ENCODE peak calls at places on chromosomes 13 and 19, in six cellular contexts. Y, Z, U, R, H and M are unnamed samples.

GRCh38 chr13:106492576-106493323 is 42.7 kb downstream of the EFNB2 start:
- DNase-seq in Z (no peak), R (no peak), Y (no peak), U (no peak), H (no peak), M (no peak)

GRCh38 chr19:1875646-1876493 is 9.4 kb downstream of the ABHD17A start:
- DNase-seq in Y (peak), H (peak), Z (no peak), R (peak), U (peak), M (peak)

GRCh38 chr19:53813996-53814395 is 10.1 kb downstream of the NLRP12 start:
- DNase-seq in Y (no peak), U (no peak), Z (no peak), R (no peak), H (peak), M (no peak)

GRCh38 chr13:112733112-112733511 is 43.3 kb downstream of the ATP11A start:
- DNase-seq in H (no peak), U (peak), Y (no peak), Z (no peak), R (no peak), M (no peak)

GRCh38 chr13:39209731-39210633 is 171.7 kb downstream of the NHLRC3 start:
- DNase-seq in Y (no peak), H (peak), Z (no peak), R (no peak), U (no peak), M (no peak)

GRCh38 chr19:2048959-2049740 is 1.9 kb downstream of the MKNK2 start:
- DNase-seq in H (no peak), Z (no peak), R (no peak), Y (no peak), U (no peak), M (no peak)

GRCh38 chr19:21585491-21585890 is 80.1 kb downstream of the ZNF429 start:
- DNase-seq in U (no peak), Y (no peak), R (no peak), Z (no peak), H (no peak), M (no peak)

GRCh38 chr13:33006646-33007045 is 9.6 kb upstream of the KL start:
- DNase-seq in Z (no peak), U (no peak), R (no peak), H (no peak), Y (no peak), M (no peak)

GRCh38 chr19:52748336-52748950 is 13.6 kb upstream of the ZNF611 start:
- DNase-seq in Z (no peak), H (peak), R (no peak), Y (no peak), U (peak), M (peak)

GRCh38 chr13:106007156-106007555 is 528.3 kb downstream of the EFNB2 start:
- DNase-seq in Z (no peak), Y (no peak), H (no peak), R (no peak), U (no peak), M (no peak)

GRCh38 chr13:91553584-91553983 is 155.2 kb downstream of the GPC5 start:
- DNase-seq in Y (no peak), R (no peak), Z (no peak), U (no peak), H (no peak), M (no peak)

GRCh38 chr13:26377038-26377437 is 123.1 kb downstream of the CDK8 start:
- DNase-seq in Z (no peak), H (peak), R (no peak), U (peak), Y (no peak), M (no peak)

GRCh38 chr19:51327066-51327985 is 14.6 kb downstream of the VSIG10L start:
- DNase-seq in Z (no peak), R (no peak), Y (peak), H (peak), U (peak), M (no peak)

GRCh38 chr13:112776971-112777370 is 87.1 kb downstream of the ATP11A start:
- DNase-seq in Y (no peak), R (no peak), U (no peak), Z (no peak), H (no peak), M (no peak)

DNA sequence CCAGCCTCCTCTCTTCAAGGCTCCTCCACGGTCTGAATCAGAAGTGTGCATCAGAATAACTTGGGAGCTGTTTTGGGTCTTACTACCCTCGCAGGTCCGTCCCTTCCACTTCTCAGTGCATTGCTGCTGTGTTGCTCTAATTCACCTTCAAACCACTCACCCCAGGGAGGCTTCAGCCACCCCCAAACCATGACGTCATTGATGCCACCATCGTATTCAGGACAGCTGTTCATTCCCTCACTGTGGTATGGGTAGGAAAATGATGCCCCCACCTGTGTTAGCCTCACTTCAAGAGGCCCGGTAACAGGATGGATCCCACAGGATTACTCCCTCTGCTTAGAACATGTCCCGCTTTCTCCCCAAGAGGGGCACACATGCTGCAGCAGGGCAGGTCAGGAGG is 1005.7 kb downstream of the UQCRFS1 start:
- DNase-seq in U (no peak), Y (no peak), H (no peak), Z (no peak), R (no peak), M (no peak)
- TF ChIP-seq CTCF in U (no peak), Y (no peak), H (no peak), Z (no peak), R (no peak), M (no peak)

GRCh38 chr19:45128806-45129205 is 32.0 kb downstream of the NKPD1 start:
- DNase-seq in Z (no peak), R (no peak), Y (no peak), U (no peak), H (no peak), M (no peak)

GRCh38 chr19:45128109-45128508 is 32.7 kb downstream of the NKPD1 start:
- DNase-seq in U (no peak), R (no peak), Z (no peak), Y (no peak), H (no peak), M (no peak)

GRCh38 chr19:45130236-45130635 is 30.5 kb downstream of the NKPD1 start:
- DNase-seq in U (no peak), Z (no peak), R (no peak), Y (no peak), H (no peak), M (no peak)

GRCh38 chr19:45133661-45134060 is 27.1 kb downstream of the NKPD1 start:
- DNase-seq in Z (no peak), Y (no peak), H (no peak), U (no peak), R (no peak), M (no peak)

DNA sequence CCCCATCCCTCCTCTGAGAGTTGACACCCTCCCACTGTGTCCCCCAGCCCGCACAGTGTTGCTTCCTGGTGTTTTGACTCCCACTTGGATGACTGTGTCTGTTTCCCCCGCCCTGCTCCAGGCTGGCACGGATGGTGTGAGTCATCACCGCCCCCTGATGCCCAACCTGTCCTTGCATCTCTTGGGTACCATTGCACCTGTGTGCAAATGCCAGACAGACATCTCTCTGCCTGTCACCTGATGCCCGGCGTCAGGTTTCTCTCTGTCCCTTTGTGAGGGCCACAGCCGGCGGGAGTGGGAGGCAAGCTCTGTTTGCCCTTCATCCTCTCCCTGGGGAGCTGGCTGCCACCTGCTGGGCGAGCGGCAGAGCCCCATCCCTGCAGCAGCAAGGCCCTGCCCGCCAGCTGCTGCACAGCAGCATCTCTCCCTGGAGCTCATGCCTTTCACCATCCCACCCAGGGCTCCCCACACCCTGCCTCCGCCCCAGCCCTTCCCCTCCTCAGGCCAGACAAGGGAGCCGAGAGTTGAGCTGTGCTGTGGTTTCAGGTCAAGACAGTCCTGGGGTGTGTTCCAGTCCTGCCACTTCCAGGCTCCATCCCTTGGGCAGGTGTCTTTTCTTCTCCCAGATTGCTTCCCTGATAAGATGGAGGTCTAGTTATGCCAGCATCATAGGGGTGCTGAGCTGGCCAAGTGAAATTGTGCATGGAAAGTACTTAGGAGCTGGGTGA is 29.7 kb downstream of the NKPD1 start:
- DNase-seq in U (no peak), Y (no peak), R (no peak), Z (no peak), H (no peak), M (no peak)
- TF ChIP-seq CTCF in U (no peak), Y (peak), R (peak), Z (no peak), H (no peak), M (no peak)

GRCh38 chr19:6710273-6711077 is 10.0 kb downstream of the C3 start:
- DNase-seq in U (peak), H (no peak), Y (no peak), R (no peak), Z (no peak), M (no peak)

GRCh38 chr19:6712692-6713670 is 7.5 kb downstream of the C3 start:
- DNase-seq in R (no peak), Z (no peak), H (no peak), Y (no peak), U (no peak), M (no peak)

GRCh38 chr19:6712231-6712630 is 8.2 kb downstream of the C3 start:
- DNase-seq in U (no peak), Z (no peak), Y (no peak), H (no peak), R (no peak), M (no peak)

GRCh38 chr19:6711078-6711361 is 9.4 kb downstream of the C3 start:
- DNase-seq in Z (no peak), R (no peak), H (no peak), U (no peak), Y (no peak), M (no peak)

GRCh38 chr19:6711605-6712004 is 8.8 kb downstream of the C3 start:
- DNase-seq in Z (no peak), U (no peak), Y (no peak), H (no peak), R (no peak), M (no peak)
- TF ChIP-seq CTCF in Z (no peak), U (no peak), Y (no peak), H (no peak), R (no peak), M (no peak)

GRCh38 chr19:45092747-45093678 is at the start of gene PPP1R37:
- DNase-seq in H (peak), R (peak), Z (peak), U (peak), Y (peak), M (peak)
- TF ChIP-seq CTCF in H (peak), R (peak), Z (no peak), U (no peak), Y (peak), M (no peak)